ENCODE peak calls at places on chromosomes 1 and 21, in ten cellular contexts. J is body of pancreas, E is esophagus muscularis mucosa, D is suprapubic skin, M is adrenal gland, G is A549, Y is tibial nerve, Q is lower leg skin, H is stomach, W is right lobe of liver. P is an unnamed sample.

GRCh38 chr1:153509729-153510354 is 25.9 kb downstream of the S100A6 start:
- DNase-seq in J (no peak), E (no peak), D (peak; percentile 78), M (peak; percentile 61), G (peak; percentile 79), Y (peak; percentile 38), Q (no peak), H (peak; percentile 55), W (no peak), P (peak; percentile 51)

GRCh38 chr1:14724697-14725096 is 126.2 kb downstream of the KAZN start:
- DNase-seq in J (no peak), E (no peak), D (no peak), M (no peak), G (no peak), Y (no peak), Q (no peak), H (no peak), W (no peak), P (no peak)

GRCh38 chr21:34613679-34614442 is 1.1 kb downstream of the RCAN1 start:
- DNase-seq in J (no peak), E (no peak), D (no peak), M (peak; percentile 28), G (no peak), Y (no peak), Q (peak; percentile 85), H (no peak), W (peak; percentile 46), P (no peak)

GRCh38 chr21:45768011-45768740 is 124.7 kb downstream of the PCBP3 start:
- DNase-seq in J (no peak), E (no peak), D (no peak), M (no peak), G (no peak), Y (no peak), Q (peak; percentile 74), H (no peak), W (no peak), P (no peak)

GRCh38 chr21:30329203-30329868 is 8.2 kb downstream of the KRTAP27-1 start:
- DNase-seq in J (no peak), E (no peak), D (no peak), M (no peak), G (no peak), Y (no peak), Q (no peak), H (no peak), W (no peak), P (no peak)

GRCh38 chr21:40839551-40839950 is 7.4 kb downstream of the DSCAM start:
- DNase-seq in J (no peak), E (no peak), D (no peak), M (no peak), G (no peak), Y (no peak), Q (no peak), H (no peak), W (no peak), P (no peak)

GRCh38 chr21:42579456-42580075 is 65.9 kb downstream of the SLC37A1 start:
- DNase-seq in J (no peak), E (no peak), D (peak; percentile 72), M (peak; percentile 13), G (no peak), Y (no peak), Q (peak; percentile 82), H (no peak), W (peak; percentile 39), P (no peak)

GRCh38 chr1:77063118-77063517 is 156.1 kb downstream of the PIGK start:
- DNase-seq in J (no peak), E (peak; percentile 78), D (no peak), M (no peak), G (no peak), Y (no peak), Q (no peak), H (no peak), W (no peak), P (no peak)

GRCh38 chr21:15850645-15851044 is 120.9 kb downstream of the USP25 start:
- DNase-seq in J (no peak), E (no peak), D (no peak), M (no peak), G (no peak), Y (no peak), Q (no peak), H (no peak), W (no peak), P (no peak)

GRCh38 chr1:209576392-209576791 is 7.1 kb upstream of the CAMK1G start:
- DNase-seq in J (no peak), E (no peak), D (no peak), M (no peak), G (no peak), Y (no peak), Q (no peak), H (no peak), W (no peak), P (no peak)

GRCh38 chr1:151693057-151693651 is 23.4 kb downstream of the CELF3 start:
- DNase-seq in J (no peak), E (no peak), D (no peak), M (no peak), G (peak; percentile 38), Y (no peak), Q (no peak), H (no peak), W (no peak), P (no peak)

GRCh38 chr1:229869225-229869624 is 197.8 kb upstream of the GALNT2 start:
- DNase-seq in J (no peak), E (no peak), D (no peak), M (no peak), G (no peak), Y (no peak), Q (no peak), H (no peak), W (no peak), P (no peak)
- TF ChIP-seq POLR2A in J (no peak), E (no peak), D (no peak), M (no peak), G (no peak), Y (no peak), Q (no peak), H (no peak), W (no peak), P (no peak)

GRCh38 chr1:219441884-219442283 is 171.0 kb downstream of the ZC3H11B start:
- DNase-seq in J (no peak), E (no peak), D (no peak), M (no peak), G (no peak), Y (no peak), Q (no peak), H (no peak), W (no peak), P (no peak)
- TF ChIP-seq POLR2A in J (no peak), E (no peak), D (no peak), M (no peak), G (no peak), Y (no peak), Q (no peak), H (no peak), W (no peak), P (no peak)

DNA sequence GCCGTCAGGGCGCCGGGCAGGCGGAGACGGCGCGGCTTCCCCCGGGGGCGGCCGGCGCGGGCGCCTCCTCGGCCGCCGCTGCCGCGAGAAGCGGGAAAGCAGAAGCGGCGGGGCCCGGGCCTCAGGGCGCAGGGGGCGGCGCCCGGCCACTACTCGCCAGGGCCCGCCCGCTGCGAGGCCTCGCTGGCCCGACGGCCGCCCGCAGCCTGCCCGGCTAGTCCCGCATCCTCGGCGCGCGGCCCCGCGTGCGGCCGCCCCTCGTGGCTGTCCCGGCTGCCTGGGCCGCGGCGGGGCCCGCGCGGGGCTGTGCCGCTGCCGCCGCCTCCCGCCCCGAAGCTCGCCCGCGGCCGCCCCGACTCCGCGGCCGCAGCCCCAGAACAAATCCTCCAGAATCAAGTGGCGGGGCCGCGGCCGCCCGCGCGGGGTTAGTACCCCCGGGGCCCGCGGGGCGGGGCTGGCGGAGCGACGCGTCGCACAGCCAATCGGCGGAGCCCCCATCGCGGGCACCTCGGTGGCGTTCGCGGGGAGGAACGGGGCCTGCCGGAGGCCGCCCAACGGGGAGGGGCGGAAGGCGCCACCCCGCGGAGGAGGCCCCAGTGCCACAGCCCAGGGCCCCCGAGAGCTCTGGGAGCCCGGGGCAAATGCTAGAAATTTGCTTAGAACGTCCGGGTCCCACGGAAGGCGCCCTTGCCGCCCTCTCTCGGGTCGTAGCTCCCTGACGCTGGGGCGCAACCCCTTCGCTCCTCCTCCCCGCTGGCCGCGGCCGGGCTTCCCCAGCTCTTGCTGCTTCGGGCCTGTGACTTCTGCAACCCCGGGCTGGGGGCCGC is at the start of gene RUNX3:
- DNase-seq in J (no peak), E (no peak), D (no peak), M (peak; percentile 40), G (peak; percentile 85), Y (no peak), Q (peak; percentile 94), H (peak; percentile 64), W (peak; percentile 54), P (peak; percentile 98)
- TF ChIP-seq POLR2A in J (no peak), E (no peak), D (peak; percentile 58), M (no peak), G (no peak), Y (no peak), Q (no peak), H (no peak), W (no peak), P (peak; percentile 65)

GRCh38 chr1:2134232-2134603 is 60.4 kb downstream of the FAAP20 start:
- DNase-seq in J (no peak), E (no peak), D (no peak), M (no peak), G (no peak), Y (no peak), Q (no peak), H (no peak), W (no peak), P (no peak)

GRCh38 chr1:2135866-2136265 is 58.7 kb downstream of the FAAP20 start:
- DNase-seq in J (no peak), E (no peak), D (no peak), M (no peak), G (no peak), Y (no peak), Q (no peak), H (no peak), W (no peak), P (no peak)

GRCh38 chr1:2133879-2134215 is 60.7 kb downstream of the FAAP20 start:
- DNase-seq in J (no peak), E (no peak), D (no peak), M (no peak), G (no peak), Y (no peak), Q (no peak), H (no peak), W (no peak), P (no peak)

GRCh38 chr1:2135425-2135824 is 59.1 kb downstream of the FAAP20 start:
- DNase-seq in J (peak; percentile 24), E (no peak), D (peak; percentile 84), M (peak; percentile 55), G (no peak), Y (peak; percentile 55), Q (peak; percentile 91), H (peak; percentile 62), W (no peak), P (no peak)

DNA sequence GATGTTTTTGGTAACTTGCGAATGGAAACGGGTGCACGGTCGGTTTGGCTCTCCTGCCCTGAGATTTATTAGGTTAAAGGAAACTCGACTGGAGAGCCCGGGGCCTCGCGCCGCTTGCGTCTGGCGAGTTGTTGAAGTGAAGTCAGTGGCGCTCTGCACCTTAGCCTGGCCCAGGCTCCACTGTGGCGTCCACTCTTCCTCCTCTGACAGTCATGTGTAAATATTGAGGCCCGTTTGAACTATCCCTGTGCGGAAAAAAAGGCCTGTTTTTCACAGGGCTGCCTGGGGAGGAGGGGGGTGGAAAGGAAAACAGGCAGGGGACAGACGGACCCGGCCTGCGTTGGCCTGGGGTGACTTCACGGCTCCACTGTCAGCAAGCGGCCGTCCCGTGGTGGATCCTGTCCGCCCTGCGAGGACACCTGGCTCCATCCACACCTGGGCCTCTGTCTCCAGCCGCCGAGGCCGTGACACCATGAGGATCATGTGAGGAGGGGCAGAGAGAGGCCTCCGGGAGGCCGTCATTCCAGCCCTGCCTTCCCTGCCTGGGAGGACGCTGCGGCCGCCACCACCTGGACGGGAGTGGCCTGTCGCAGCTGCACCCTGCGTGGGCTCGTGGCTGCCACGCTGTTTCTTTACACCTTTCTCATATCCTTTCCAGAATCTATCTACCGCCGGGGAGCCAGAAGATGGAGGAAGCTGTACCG is 59.8 kb downstream of the FAAP20 start:
- DNase-seq in J (no peak), E (no peak), D (peak; percentile 74), M (no peak), G (no peak), Y (no peak), Q (no peak), H (no peak), W (no peak), P (no peak)
- TF ChIP-seq POLR2A in J (no peak), E (no peak), D (no peak), M (no peak), G (no peak), Y (no peak), Q (no peak), H (no peak), W (no peak), P (no peak)

P was measured in GM12892.